ENCODE peak calls at places on chromosomes 6 and 20, in ten cellular contexts. S is PC-9, I is astrocyte, U is PC-3, W is K562, O is fibroblast of lung, N is GM23338, A is neural progenitor cell, V is OCI-LY7, H is HCT116. G is an unnamed sample.

GRCh38 chr6:56378507-56378906 is 131.1 kb upstream of the COL21A1 start:
- DNase-seq in S (no peak), I (no peak), U (no peak), W (no peak), O (no peak), N (no peak), A (no peak), V (no peak), H (no peak), G (no peak)

GRCh38 chr6:1612902-1613301 is 3.2 kb downstream of the FOXC1 start:
- DNase-seq in S (no peak), I (peak; percentile 63), U (peak; percentile 84), W (no peak), O (peak; percentile 75), N (no peak), A (no peak), V (no peak), H (no peak), G (no peak)

GRCh38 chr6:47729019-47729418 is 30.6 kb downstream of the ADGRF4 start:
- DNase-seq in S (peak; percentile 83), I (peak; percentile 59), U (peak; percentile 90), W (no peak), O (peak; percentile 69), N (no peak), A (no peak), V (no peak), H (no peak), G (no peak)

GRCh38 chr6:36430351-36430750 is 12.3 kb downstream of the PXT1 start:
- DNase-seq in S (no peak), I (peak; percentile 59), U (no peak), W (peak; percentile 40), O (peak; percentile 70), N (no peak), A (peak; percentile 26), V (no peak), H (no peak), G (no peak)

GRCh38 chr6:128432394-128432793 is 88.0 kb downstream of the PTPRK start:
- DNase-seq in S (peak; percentile 46), I (peak; percentile 72), U (peak; percentile 58), W (no peak), O (peak; percentile 77), N (no peak), A (no peak), V (no peak), H (no peak), G (no peak)

GRCh38 chr20:61929971-61930666 is 135.6 kb downstream of the TAF4 start:
- DNase-seq in S (no peak), I (no peak), U (no peak), W (no peak), O (no peak), N (no peak), A (no peak), V (no peak), H (no peak), G (no peak)

GRCh38 chr6:136587527-136587926 is 37.3 kb upstream of the MAP7 start:
- DNase-seq in S (no peak), I (no peak), U (no peak), W (no peak), O (no peak), N (no peak), A (no peak), V (no peak), H (no peak), G (no peak)

GRCh38 chr6:33294086-33294823 is 4.5 kb downstream of the RGL2 start:
- DNase-seq in S (peak; percentile 25), I (no peak), U (no peak), W (no peak), O (no peak), N (no peak), A (no peak), V (no peak), H (no peak), G (no peak)

GRCh38 chr6:43035495-43036194 is 14.2 kb downstream of the RRP36 start:
- DNase-seq in S (no peak), I (no peak), U (no peak), W (no peak), O (no peak), N (no peak), A (no peak), V (no peak), H (no peak), G (no peak)

GRCh38 chr20:25372584-25373336 is 17.9 kb downstream of the ABHD12 start:
- DNase-seq in S (peak; percentile 65), I (peak; percentile 98), U (peak; percentile 95), W (no peak), O (peak; percentile 98), N (no peak), A (no peak), V (no peak), H (no peak), G (no peak)

GRCh38 chr6:42197574-42198362 is 3.0 kb upstream of the GUCA1B start:
- DNase-seq in S (no peak), I (peak; percentile 83), U (peak; percentile 94), W (peak; percentile 95), O (peak; percentile 87), N (no peak), A (no peak), V (no peak), H (no peak), G (no peak)

GRCh38 chr20:50464026-50464724 is 46.0 kb upstream of the PTPN1 start:
- DNase-seq in S (peak; percentile 60), I (no peak), U (peak; percentile 76), W (peak; percentile 75), O (peak; percentile 30), N (peak; percentile 77), A (peak; percentile 83), V (peak; percentile 62), H (no peak), G (peak; percentile 32)

GRCh38 chr6:166775180-166775922 is 148.3 kb upstream of the RPS6KA2 start:
- DNase-seq in S (peak; percentile 42), I (peak; percentile 34), U (peak; percentile 77), W (peak; percentile 87), O (peak; percentile 52), N (peak; percentile 89), A (peak; percentile 90), V (peak; percentile 83), H (peak; percentile 51), G (peak; percentile 82)

GRCh38 chr20:46799781-46800180 is 90.3 kb downstream of the SLC2A10 start:
- DNase-seq in S (no peak), I (no peak), U (no peak), W (no peak), O (no peak), N (no peak), A (no peak), V (no peak), H (no peak), G (no peak)

GRCh38 chr20:53002786-53003185 is 30.6 kb downstream of the TSHZ2 start:
- DNase-seq in S (no peak), I (peak; percentile 56), U (no peak), W (no peak), O (peak; percentile 54), N (no peak), A (no peak), V (no peak), H (no peak), G (no peak)
- H2AFZ ChIP-seq in S (no peak overlapping the region), I (no peak overlapping the region), U (no peak overlapping the region), W (no peak overlapping the region), O (no peak overlapping the region), N (peak overlapping the region; percentile 4), A (no peak overlapping the region), V (peak overlapping the region; percentile 91), H (no peak overlapping the region), G (no peak overlapping the region)

DNA sequence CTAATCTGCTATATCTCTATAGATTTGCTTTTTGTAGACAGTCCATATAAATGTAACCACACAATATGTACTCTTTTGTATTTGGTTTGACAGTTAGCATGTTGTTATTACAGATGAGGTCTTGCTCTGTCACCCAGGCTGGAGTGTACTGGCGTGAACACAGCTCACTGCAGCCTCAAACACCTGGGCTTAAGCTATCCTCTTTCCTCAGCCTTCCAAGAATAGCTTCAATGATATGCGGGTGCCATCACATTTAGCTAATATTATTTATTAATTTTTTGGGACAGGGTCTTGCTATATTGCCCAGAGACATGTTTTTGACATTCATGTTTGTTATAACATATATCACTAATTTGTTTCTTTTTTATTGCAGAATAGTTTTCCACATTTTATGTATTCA is 10.8 kb downstream of the REPS1 start:
- DNase-seq in S (no peak), I (no peak), U (no peak), W (no peak), O (no peak), N (no peak), A (no peak), V (no peak), H (no peak), G (no peak)
- H3K4me1 ChIP-seq in S (peaks cover 30% of the 10 kb centered on the region), I (peaks cover 25% of the 10 kb centered on the region), U (peaks cover 28% of the 10 kb centered on the region), W (no peaks in the 10 kb centered on the region), O (peaks cover 6% of the 10 kb centered on the region), N (peaks cover 67% of the 10 kb centered on the region), A (peaks cover 66% of the 10 kb centered on the region), V (peaks cover 23% of the 10 kb centered on the region), H (no peaks in the 10 kb centered on the region), G (peaks cover 5% of the 10 kb centered on the region)

GRCh38 chr6:107815846-107816245 is 8.3 kb downstream of the SCML4 start:
- DNase-seq in S (no peak), I (no peak), U (no peak), W (no peak), O (no peak), N (no peak), A (no peak), V (no peak), H (no peak), G (no peak)

GRCh38 chr6:107819217-107819616 is 4.9 kb downstream of the SCML4 start:
- DNase-seq in S (no peak), I (no peak), U (no peak), W (no peak), O (no peak), N (no peak), A (no peak), V (no peak), H (no peak), G (no peak)

GRCh38 chr6:107817784-107818183 is 6.3 kb downstream of the SCML4 start:
- DNase-seq in S (no peak), I (no peak), U (no peak), W (no peak), O (no peak), N (no peak), A (no peak), V (no peak), H (no peak), G (no peak)

GRCh38 chr6:107818272-107818671 is 5.8 kb downstream of the SCML4 start:
- DNase-seq in S (no peak), I (no peak), U (no peak), W (no peak), O (no peak), N (no peak), A (no peak), V (no peak), H (no peak), G (no peak)

GRCh38 chr6:107816818-107817217 is 7.3 kb downstream of the SCML4 start:
- DNase-seq in S (no peak), I (no peak), U (no peak), W (no peak), O (no peak), N (no peak), A (no peak), V (no peak), H (no peak), G (no peak)
- H3K27ac ChIP-seq in S (no peak overlapping the region), I (no peak overlapping the region), U (no peak overlapping the region), W (no peak overlapping the region), O (no peak overlapping the region), N (no peak overlapping the region), A (no peak overlapping the region), V (no peak overlapping the region), H (no peak overlapping the region), G (no peak overlapping the region)

DNA sequence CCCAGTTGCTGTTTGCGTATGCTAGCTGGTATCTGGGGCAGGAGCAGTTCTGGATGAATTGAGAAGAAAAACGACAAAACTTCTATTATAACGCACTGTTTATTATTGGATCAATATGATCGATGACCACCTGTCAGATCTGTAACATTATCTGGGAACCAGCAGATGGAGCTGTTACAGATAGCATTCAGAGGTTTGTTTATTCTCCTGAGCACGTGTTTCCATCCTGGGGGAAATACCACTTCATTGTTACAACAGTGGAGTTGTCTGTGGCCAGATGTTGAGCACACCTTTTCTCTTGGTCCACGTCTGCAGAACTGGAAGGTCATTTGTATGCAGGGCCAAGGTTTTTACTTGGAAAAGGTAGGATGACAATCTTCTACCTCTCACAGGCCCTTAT is 16.0 kb upstream of the NKX2-2 start:
- DNase-seq in S (no peak), I (no peak), U (peak; percentile 23), W (no peak), O (no peak), N (peak; percentile 59), A (peak; percentile 36), V (peak; percentile 48), H (peak; percentile 38), G (no peak)
- H2AFZ ChIP-seq in S (no peak overlapping the region), I (no peak overlapping the region), U (peak overlapping the region; percentile 5), W (no peak overlapping the region), O (no peak overlapping the region), N (no peak overlapping the region), A (no peak overlapping the region), V (peak overlapping the region; percentile 57), H (peak overlapping the region; percentile 56), G (no peak overlapping the region)